ENCODE peak calls at places on chromosome 5, in ten cellular contexts. T is AG04450; W is heart left ventricle; V is astrocyte; I is adrenal gland; G is right atrium auricular region; J is epithelial cell of prostate; L is esophagus squamous epithelium; F is RWPE1; Y is CD4-positive, CD25-positive, alpha-beta regulatory T cell. E is an unnamed sample.

GRCh38 chr5:127684722-127685467 is 18.3 kb upstream of the CCDC192 start:
- DNase-seq in W (no peak), L (no peak), V (no peak), J (no peak), T (no peak), G (no peak), F (no peak), Y (no peak), I (no peak), E (no peak)

GRCh38 chr5:57817001-57817453 is 334.4 kb upstream of the ACTBL2 start:
- DNase-seq in V (peak; percentile 67), W (no peak), Y (no peak), L (no peak), J (no peak), F (no peak), I (no peak), T (no peak), G (no peak), E (no peak)

GRCh38 chr5:79850316-79850822 is 140.7 kb downstream of the MTX3 start:
- DNase-seq in V (peak; percentile 89), W (no peak), Y (no peak), G (no peak), L (no peak), J (no peak), T (no peak), F (no peak), I (no peak), E (no peak)

GRCh38 chr5:115068239-115069086 is 101.2 kb downstream of the TRIM36 start:
- DNase-seq in V (peak; percentile 23), I (peak; percentile 6), G (no peak), W (no peak), Y (no peak), F (peak; percentile 16), T (no peak), L (no peak), J (no peak), E (peak; percentile 57)

GRCh38 chr5:21152611-21153010 is 1164.6 kb upstream of the CDH18 start:
- DNase-seq in L (no peak), I (no peak), Y (no peak), W (no peak), G (no peak), F (peak; percentile 87), V (peak; percentile 96), T (no peak), J (peak; percentile 97), E (no peak)

GRCh38 chr5:170296935-170297588 is 515 bp downstream of the LCP2 start:
- DNase-seq in F (no peak), L (no peak), V (no peak), T (no peak), G (no peak), W (no peak), I (no peak), Y (no peak), J (no peak), E (no peak)

GRCh38 chr5:78050888-78051287 is 243.6 kb downstream of the AP3B1 start:
- DNase-seq in L (no peak), G (no peak), Y (no peak), J (no peak), F (no peak), W (no peak), I (no peak), V (peak; percentile 68), T (peak; percentile 0), E (no peak)

GRCh38 chr5:128201065-128201926 is 117.7 kb downstream of the SLC12A2 start:
- DNase-seq in I (peak; percentile 86), J (no peak), F (peak; percentile 80), W (peak; percentile 88), T (no peak), G (peak; percentile 77), Y (peak; percentile 77), V (peak; percentile 18), L (peak; percentile 7), E (no peak)

GRCh38 chr5:1672396-1672795 is 127.2 kb downstream of the MRPL36 start:
- DNase-seq in V (no peak), J (no peak), T (no peak), Y (no peak), W (peak; percentile 43), F (no peak), I (no peak), G (peak; percentile 55), L (no peak), E (no peak)

GRCh38 chr5:51378061-51378409 is 5.2 kb upstream of the ISL1 start:
- DNase-seq in F (no peak), J (no peak), V (no peak), Y (no peak), G (no peak), W (no peak), I (no peak), T (no peak), L (no peak), E (no peak)

GRCh38 chr5:31854181-31854624 is 215.3 kb downstream of the PDZD2 start:
- DNase-seq in G (peak; percentile 60), T (peak; percentile 4), V (peak; percentile 80), J (no peak), L (no peak), Y (no peak), F (peak; percentile 82), I (no peak), W (no peak), E (no peak)

GRCh38 chr5:154092356-154092755 is 53.6 kb downstream of the MFAP3 start:
- DNase-seq in I (no peak), L (no peak), J (no peak), G (no peak), T (no peak), F (no peak), W (no peak), V (peak; percentile 37), Y (no peak), E (no peak)

GRCh38 chr5:160991205-160991604 is 139.2 kb upstream of the ATP10B start:
- DNase-seq in F (no peak), I (no peak), T (no peak), V (no peak), G (no peak), W (no peak), L (no peak), J (no peak), Y (no peak), E (no peak)

GRCh38 chr5:34658023-34658422 is 1.9 kb downstream of the RAI14 start:
- DNase-seq in V (peak; percentile 42), F (peak; percentile 31), W (no peak), Y (no peak), T (no peak), L (no peak), I (no peak), J (no peak), G (no peak), E (no peak)

GRCh38 chr5:66882592-66883227 is 286.5 kb downstream of the MAST4 start:
- DNase-seq in J (peak; percentile 85), I (peak; percentile 8), L (no peak), G (no peak), V (peak; percentile 80), W (no peak), Y (no peak), F (peak; percentile 70), T (no peak), E (no peak)

GRCh38 chr5:143155445-143155844 is 248.0 kb downstream of the NR3C1 start:
- DNase-seq in F (no peak), L (no peak), V (no peak), G (no peak), T (no peak), W (no peak), I (no peak), Y (no peak), J (no peak), E (no peak)
- H3K27ac ChIP-seq in F (peak overlapping the region; percentile 74), L (peak overlapping the region; percentile 76), V (peak overlapping the region; percentile 47), G (peak overlapping the region; percentile 67), T (no peak overlapping the region), W (peak overlapping the region; percentile 13), I (no peak overlapping the region), Y (no peak overlapping the region), J (peak overlapping the region; percentile 28), E (no peak overlapping the region)

GRCh38 chr5:168314735-168315411 is 23.4 kb downstream of the WWC1 start:
- DNase-seq in J (peak; percentile 50), F (peak; percentile 96), V (peak; percentile 97), W (no peak), I (no peak), T (peak; percentile 84), Y (no peak), L (no peak), G (no peak), E (no peak)
- H3K27ac ChIP-seq in J (peak overlapping the region; percentile 62), F (peak overlapping the region; percentile 74), V (peak overlapping the region; percentile 64), W (no peak overlapping the region), I (no peak overlapping the region), T (peak overlapping the region; percentile 39), Y (no peak overlapping the region), L (no peak overlapping the region), G (no peak overlapping the region), E (no peak overlapping the region)

DNA sequence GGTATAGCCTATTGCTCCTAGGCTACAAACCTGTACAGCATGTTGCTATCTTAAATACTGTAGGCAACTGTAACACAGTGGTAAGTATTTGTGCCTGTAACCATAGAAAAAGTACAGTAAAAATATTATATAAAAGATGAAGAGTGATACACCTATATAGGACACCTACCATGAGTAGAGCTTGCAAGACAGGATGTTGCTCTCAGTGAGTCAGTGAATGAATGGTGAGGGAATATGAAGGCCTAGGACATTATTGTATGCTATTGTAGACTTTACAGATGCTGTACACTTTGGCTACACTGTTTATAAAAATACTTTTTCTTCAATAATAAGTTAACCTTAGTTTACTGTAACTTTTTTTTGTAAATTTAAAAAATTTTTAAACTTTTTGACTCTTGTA is 66.1 kb upstream of the C5orf46 start:
- DNase-seq in W (no peak), L (no peak), I (no peak), G (no peak), J (no peak), Y (no peak), V (no peak), F (no peak), T (no peak), E (no peak)
- H3K27ac ChIP-seq in W (no peak overlapping the region), L (no peak overlapping the region), I (no peak overlapping the region), G (no peak overlapping the region), J (peak overlapping the region; percentile 80), Y (no peak overlapping the region), V (no peak overlapping the region), F (no peak overlapping the region), T (no peak overlapping the region), E (no peak overlapping the region)

GRCh38 chr5:124606116-124606515 is 140.3 kb downstream of the ZNF608 start:
- DNase-seq in F (no peak), Y (no peak), W (no peak), J (no peak), G (no peak), L (no peak), I (no peak), V (no peak), T (no peak), E (no peak)

GRCh38 chr5:124602925-124603650 is 143.4 kb downstream of the ZNF608 start:
- DNase-seq in F (no peak), L (no peak), J (no peak), G (no peak), T (no peak), I (no peak), W (no peak), Y (no peak), V (no peak), E (no peak)

GRCh38 chr5:124604419-124604818 is 142.0 kb downstream of the ZNF608 start:
- DNase-seq in L (no peak), F (no peak), Y (no peak), V (no peak), I (no peak), W (no peak), G (no peak), J (no peak), T (no peak), E (no peak)

DNA sequence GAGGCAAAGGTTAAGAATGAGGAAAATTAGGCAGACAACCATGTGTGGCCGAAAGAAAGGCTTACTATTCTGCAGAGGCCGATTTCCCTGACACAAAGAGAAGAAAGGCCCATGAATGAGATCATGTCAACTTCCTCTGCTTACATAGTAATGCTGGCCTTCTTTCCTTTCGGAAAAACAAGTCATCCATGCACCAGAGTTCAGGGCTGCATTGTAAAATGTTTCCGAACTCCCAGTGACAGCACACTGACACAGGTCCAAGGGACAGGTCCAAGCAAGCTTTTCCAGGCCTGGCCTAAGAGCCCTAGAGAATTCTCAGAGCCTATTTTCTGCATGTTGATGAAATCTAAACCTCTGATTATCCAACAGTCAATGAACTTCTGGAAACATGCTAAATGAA is 140.9 kb downstream of the ZNF608 start:
- DNase-seq in V (peak; percentile 34), L (no peak), G (no peak), F (no peak), I (peak; percentile 10), W (no peak), T (no peak), Y (no peak), J (no peak), E (no peak)
- H3K27ac ChIP-seq in V (no peak overlapping the region), L (peak overlapping the region; percentile 71), G (no peak overlapping the region), F (no peak overlapping the region), I (no peak overlapping the region), W (no peak overlapping the region), T (no peak overlapping the region), Y (no peak overlapping the region), J (peak overlapping the region; percentile 66), E (no peak overlapping the region)